ENCODE peak calls at places on chromosome 5, in six cellular contexts. U is A549, K is SK-N-SH, T is ovary, F is transverse colon, L is H1. W is an unnamed sample. For H3K4me1, the result is how much of the 10 kb centered on the place peaks cover.

GRCh38 chr5:116864157-116864837 is 289.7 kb upstream of the SEMA6A start:
- DNase-seq in U (no peak), K (peak), T (no peak), F (no peak), L (peak), W (no peak)

GRCh38 chr5:129135633-129136032 is 41.1 kb downstream of the ISOC1 start:
- DNase-seq in U (peak), K (no peak), T (no peak), F (no peak), L (no peak), W (no peak)

GRCh38 chr5:44935262-44935661 is 126.5 kb downstream of the MRPS30 start:
- DNase-seq in U (peak), K (no peak), T (no peak), F (no peak), L (peak), W (no peak)

GRCh38 chr5:5298068-5298633 is 124.3 kb upstream of the ICE1 start:
- DNase-seq in U (no peak), K (no peak), T (no peak), F (no peak), L (no peak), W (no peak)

GRCh38 chr5:15254607-15255006 is 245.4 kb upstream of the FBXL7 start:
- DNase-seq in U (no peak), K (no peak), T (no peak), F (no peak), L (no peak), W (no peak)

GRCh38 chr5:115838885-115839518 is 2.4 kb downstream of the ATG12 start:
- DNase-seq in U (peak), K (peak), T (peak), F (peak), L (no peak), W (no peak)

GRCh38 chr5:14871573-14872069 is at the start of gene ANKH:
- DNase-seq in U (peak), K (peak), T (peak), F (peak), L (peak), W (peak)

GRCh38 chr5:119070578-119070827 is 384 bp upstream of the DMXL1 start:
- DNase-seq in U (no peak), K (peak), T (no peak), F (peak), L (no peak), W (peak)

GRCh38 chr5:138974227-138975063 is 99.3 kb upstream of the LRRTM2 start:
- DNase-seq in U (no peak), K (no peak), T (peak), F (no peak), L (no peak), W (peak)

GRCh38 chr5:27491047-27491446 is 452.7 kb upstream of the CDH9 start:
- DNase-seq in U (no peak), K (no peak), T (no peak), F (no peak), L (no peak), W (no peak)

GRCh38 chr5:9350301-9350797 is 195.5 kb downstream of the SEMA5A start:
- DNase-seq in U (no peak), K (no peak), T (no peak), F (no peak), L (no peak), W (no peak)

GRCh38 chr5:95901676-95902646 is 59.7 kb downstream of the ELL2 start:
- DNase-seq in U (peak), K (no peak), T (no peak), F (no peak), L (no peak), W (no peak)

GRCh38 chr5:73450041-73450598 is 1.5 kb upstream of the FOXD1 start:
- DNase-seq in U (no peak), K (no peak), T (no peak), F (no peak), L (no peak), W (no peak)

GRCh38 chr5:141172381-141173204 is at the start of gene PCDHB7:
- DNase-seq in U (peak), K (peak), T (no peak), F (no peak), L (no peak), W (no peak)

GRCh38 chr5:98927242-98927987 is 1.4 kb downstream of the CHD1 start:
- DNase-seq in U (peak), K (peak), T (peak), F (peak), L (no peak), W (no peak)

GRCh38 chr5:62340392-62340791 is 34.4 kb downstream of the KIF2A start:
- DNase-seq in U (peak), K (peak), T (no peak), F (no peak), L (no peak), W (no peak)

GRCh38 chr5:58054018-58054417 is 405.9 kb downstream of the PLK2 start:
- DNase-seq in U (no peak), K (no peak), T (no peak), F (no peak), L (no peak), W (no peak)

GRCh38 chr5:73940026-73940425 is 314.0 kb downstream of the ARHGEF28 start:
- DNase-seq in U (no peak), K (peak), T (no peak), F (no peak), L (no peak), W (no peak)

GRCh38 chr5:147483961-147484707 is 25.7 kb downstream of the DPYSL3 start:
- DNase-seq in U (peak), K (peak), T (peak), F (peak), L (no peak), W (peak)
- TF ChIP-seq EP300 in U (no peak), K (peak), T (peak), F (no peak), L (no peak), W (peak)

DNA sequence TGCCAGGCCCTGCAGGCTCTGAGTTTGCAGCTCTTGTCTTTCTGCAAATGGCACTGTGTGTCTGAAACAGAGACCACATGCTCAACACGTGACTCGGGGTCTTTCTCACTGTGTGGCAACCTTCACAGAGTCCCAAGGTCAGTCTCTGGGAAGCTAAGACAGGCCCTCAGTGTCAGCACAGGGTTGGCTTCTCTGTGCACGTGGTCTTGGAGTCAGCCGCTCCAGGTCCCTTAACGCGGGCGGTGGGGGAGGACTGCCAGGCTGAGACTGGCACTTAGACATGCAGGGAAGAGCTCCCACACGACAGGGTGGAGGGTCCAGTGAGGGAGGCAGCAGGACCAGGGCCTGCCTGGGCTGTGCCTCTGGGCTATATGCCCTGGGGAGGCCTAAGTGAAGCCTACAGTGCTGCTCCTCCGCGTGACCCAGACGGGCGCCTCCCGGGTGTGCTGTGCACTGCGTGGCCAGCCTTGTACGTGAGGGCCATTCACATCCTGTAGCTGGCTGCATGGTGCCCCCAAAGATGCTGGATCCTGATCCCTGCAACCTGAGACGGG is 76.8 kb downstream of the ADAMTS2 start:
- DNase-seq in U (no peak), K (peak), T (peak), F (peak), L (no peak), W (peak)
- H3K4me1 ChIP-seq in U (under half), K (half or more), T (half or more), F (under half), L (under half), W (under half)

GRCh38 chr5:124996764-124997077 is 250.3 kb upstream of the ZNF608 start:
- DNase-seq in U (peak), K (no peak), T (no peak), F (no peak), L (no peak), W (no peak)
- TF ChIP-seq EP300 in U (no peak), K (no peak), T (no peak), F (no peak), L (no peak), W (no peak)

DNA sequence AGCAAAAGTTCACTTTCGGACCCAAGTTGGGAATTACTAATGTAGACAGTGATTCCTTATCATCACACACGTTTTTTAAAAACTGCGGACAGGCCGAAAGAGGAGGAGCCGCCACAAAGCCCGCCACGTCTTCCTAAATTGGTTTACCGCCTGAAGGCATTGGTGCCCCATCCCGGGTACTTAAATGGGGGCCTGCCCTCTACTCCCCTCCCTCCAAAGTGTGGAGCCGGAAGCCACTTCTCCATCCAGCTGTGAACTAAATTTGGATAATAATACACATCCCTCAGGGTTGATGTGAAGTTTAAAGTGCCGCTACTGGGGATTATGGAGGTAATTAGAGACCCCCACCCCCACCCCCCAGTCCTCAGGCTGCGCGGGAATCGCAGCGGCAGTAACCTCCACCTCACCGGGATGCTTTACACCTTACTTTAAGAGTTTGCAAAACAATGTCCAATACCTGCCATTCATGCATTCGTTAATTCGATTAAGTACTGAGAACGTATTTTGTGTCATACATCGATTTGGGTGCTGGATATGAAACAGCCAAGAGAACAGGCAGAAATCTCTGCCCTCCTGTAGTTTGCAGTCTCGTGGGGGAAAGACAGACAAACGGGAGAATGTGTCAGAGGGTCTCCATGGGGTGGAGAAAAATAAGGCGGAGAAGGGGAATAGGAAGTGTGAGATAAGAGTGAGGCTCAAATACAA is 959 bp upstream of the MACROH2A1 start:
- DNase-seq in U (no peak), K (peak), T (no peak), F (no peak), L (peak), W (no peak)
- H3K4me1 ChIP-seq in U (under half), K (under half), T (under half), F (under half), L (under half), W (under half)

GRCh38 chr5:176994460-176995121 is 12.0 kb downstream of the UIMC1 start:
- DNase-seq in U (peak), K (no peak), T (no peak), F (peak), L (no peak), W (no peak)
- TF ChIP-seq EP300 in U (no peak), K (no peak), T (no peak), F (no peak), L (no peak), W (no peak)